ENCODE peak calls at places on chromosome 10, in four cellular contexts. B is adrenal gland, S is hepatocyte, E is BJ. W is an unnamed sample.
A peak's percentile ranks its signal among the peaks of the same experiment; 100 is the strongest.

GRCh38 chr10:3748484-3748883 is 36.5 kb downstream of the KLF6 start:
- DNase-seq in B (no peak), S (no peak), E (no peak), W (no peak)

GRCh38 chr10:13759167-13759566 is 172.4 kb downstream of the PRPF18 start:
- DNase-seq in S (no peak), B (no peak), E (no peak), W (no peak)

GRCh38 chr10:100828744-100829102 is 83.3 kb downstream of the PAX2 start:
- DNase-seq in S (peak; percentile 49), B (peak; percentile 4), E (no peak), W (no peak)

GRCh38 chr10:70300461-70300860 is 16.7 kb upstream of the NPFFR1 start:
- DNase-seq in E (no peak), B (no peak), S (no peak), W (no peak)

GRCh38 chr10:87865201-87866025 is 2.0 kb downstream of the PTEN start:
- DNase-seq in B (no peak), S (no peak), E (no peak), W (no peak)

GRCh38 chr10:8069627-8070026 is 15.1 kb downstream of the GATA3 start:
- DNase-seq in E (no peak), B (no peak), S (no peak), W (no peak)

GRCh38 chr10:97096327-97097153 is 89.2 kb downstream of the SLIT1 start:
- DNase-seq in S (no peak), B (no peak), E (no peak), W (no peak)

GRCh38 chr10:80356563-80356999 is at the start of the genes DYDC1 and DYDC2:
- DNase-seq in B (peak; percentile 33), E (no peak), S (peak; percentile 81), W (peak; percentile 56)

GRCh38 chr10:90997670-90998069 is 76.8 kb upstream of the ANKRD1 start:
- DNase-seq in E (no peak), B (no peak), S (no peak), W (no peak)

GRCh38 chr10:112246-112645 is 23.0 kb upstream of the ZMYND11 start:
- DNase-seq in E (no peak), S (peak; percentile 33), B (no peak), W (peak; percentile 90)

GRCh38 chr10:86206216-86206615 is 160.4 kb downstream of the GRID1 start:
- DNase-seq in S (no peak), B (no peak), E (no peak), W (no peak)

GRCh38 chr10:88386878-88387773 is 196.0 kb downstream of the RNLS start:
- DNase-seq in E (no peak), S (peak; percentile 78), B (peak; percentile 76), W (peak; percentile 57)

GRCh38 chr10:97049670-97050069 is 136.1 kb downstream of the SLIT1 start:
- DNase-seq in B (no peak), S (no peak), E (no peak), W (no peak)

GRCh38 chr10:119466655-119467054 is 75.9 kb downstream of the RGS10 start:
- DNase-seq in S (no peak), E (no peak), B (no peak), W (peak; percentile 67)

GRCh38 chr10:126979311-126979710 is 74.1 kb downstream of the DOCK1 start:
- DNase-seq in E (no peak), S (no peak), B (no peak), W (no peak)

GRCh38 chr10:61487506-61487905 is 34.3 kb upstream of the TMEM26 start:
- DNase-seq in E (peak; percentile 66), S (no peak), B (no peak), W (peak; percentile 11)

GRCh38 chr10:96360766-96361165 is 2.0 kb upstream of the OPALIN start:
- DNase-seq in S (no peak), B (no peak), E (no peak), W (no peak)

GRCh38 chr10:114313866-114314265 is 74.8 kb downstream of the VWA2 start:
- DNase-seq in S (no peak), E (no peak), B (no peak), W (no peak)

GRCh38 chr10:55063817-55064216 is 262.8 kb upstream of the PCDH15 start:
- DNase-seq in B (no peak), S (no peak), E (no peak), W (no peak)

GRCh38 chr10:68202965-68203358 is 29.0 kb downstream of the ATOH7 start:
- DNase-seq in E (no peak), S (no peak), B (peak; percentile 37), W (peak; percentile 45)

GRCh38 chr10:107163904-107164861 is at the start of gene SORCS1:
- DNase-seq in B (no peak), S (peak; percentile 77), E (no peak), W (peak; percentile 21)

DNA sequence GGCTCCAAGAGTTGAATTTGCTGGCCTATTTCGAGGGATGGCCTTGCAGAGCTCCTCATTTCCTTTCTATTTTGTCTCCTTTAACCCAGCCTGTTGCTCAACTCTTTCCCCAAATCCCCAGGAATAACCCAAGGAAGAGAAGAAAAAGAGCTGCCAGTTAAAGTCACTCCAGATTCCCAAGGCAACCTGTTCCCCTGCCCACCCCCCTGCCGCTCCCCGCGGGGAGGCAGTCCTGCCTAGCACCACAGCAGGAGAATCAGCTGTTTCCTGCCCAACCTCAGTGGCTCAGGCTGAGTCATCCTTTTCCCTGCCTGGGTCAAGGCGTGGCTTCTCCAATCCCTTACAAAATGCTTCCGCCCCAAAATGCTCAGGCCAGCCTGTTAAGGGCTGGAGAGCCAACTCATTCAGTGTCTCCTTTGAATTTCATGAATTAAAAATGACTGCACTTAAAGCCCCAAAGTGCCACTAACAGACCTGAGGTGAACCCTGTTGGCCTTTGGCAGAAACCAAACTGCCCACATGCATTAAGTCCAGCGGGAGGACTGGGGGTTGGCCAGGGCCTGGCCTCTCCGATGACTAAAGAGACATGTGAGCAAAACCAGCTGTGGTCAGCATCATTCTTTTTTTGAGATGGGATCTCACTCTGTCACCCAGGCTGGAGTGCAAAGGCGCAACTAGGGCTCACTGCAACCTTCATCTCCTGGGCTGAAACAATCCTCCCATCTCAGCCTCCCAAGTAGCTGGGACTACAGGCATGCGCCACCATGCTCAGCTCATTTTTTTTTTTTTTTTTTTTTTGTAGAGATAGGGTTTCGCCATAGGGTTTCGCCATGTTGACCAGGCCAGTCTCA is 83.2 kb upstream of the KIF5B start:
- DNase-seq in E (peak; percentile 85), B (peak; percentile 95), S (peak; percentile 79), W (peak; percentile 97)
- TF ChIP-seq CTCF in E (peak; percentile 29), B (no peak), S (no peak), W (peak; percentile 42)

GRCh38 chr10:48655426-48656240 is 29.0 kb upstream of the WDFY4 start:
- DNase-seq in B (peak; percentile 92), S (peak; percentile 26), E (no peak), W (peak; percentile 45)

GRCh38 chr10:48658243-48658888 is 26.3 kb upstream of the WDFY4 start:
- DNase-seq in B (peak; percentile 86), E (no peak), S (peak; percentile 86), W (peak; percentile 69)

GRCh38 chr10:48656241-48656921 is 28.3 kb upstream of the WDFY4 start:
- DNase-seq in S (peak; percentile 96), B (peak; percentile 95), E (peak; percentile 36), W (peak; percentile 91)

GRCh38 chr10:48658889-48659269 is 25.8 kb upstream of the WDFY4 start:
- DNase-seq in E (no peak), B (no peak), S (no peak), W (no peak)

DNA sequence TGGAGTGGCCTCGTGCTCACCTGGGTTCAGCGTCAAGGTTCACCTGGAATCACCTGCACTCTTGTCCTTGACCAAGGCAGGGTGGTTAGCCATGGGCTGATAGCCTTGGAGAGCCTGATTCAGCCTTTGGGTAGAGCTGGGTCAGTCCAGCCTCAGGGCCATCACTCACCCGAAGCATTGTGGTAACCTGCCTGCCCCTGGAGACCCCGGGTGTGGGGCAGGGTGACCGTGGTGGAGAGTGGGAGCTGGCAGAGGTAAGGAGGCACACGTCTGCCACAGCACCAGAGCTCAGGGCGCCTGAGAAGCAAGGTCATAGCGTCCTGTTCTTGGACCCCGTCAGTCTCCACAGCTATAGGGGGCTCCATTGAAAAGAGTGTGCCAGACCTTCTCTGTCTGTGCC is 27.7 kb upstream of the WDFY4 start:
- DNase-seq in E (no peak), B (no peak), S (no peak), W (no peak)
- H3K4me3 ChIP-seq in E (peak overlapping the region; percentile 41), B (peak overlapping the region; percentile 56), S (no peak overlapping the region), W (no peak overlapping the region)

GRCh38 chr10:1241322-1241890 is 185.2 kb downstream of the WDR37 start:
- DNase-seq in E (no peak), S (no peak), B (no peak), W (no peak)

GRCh38 chr10:1243486-1244182 is 187.4 kb downstream of the WDR37 start:
- DNase-seq in S (no peak), E (no peak), B (peak; percentile 38), W (no peak)

GRCh38 chr10:1242975-1243374 is 186.8 kb downstream of the WDR37 start:
- DNase-seq in S (no peak), B (no peak), E (no peak), W (no peak)

GRCh38 chr10:1241973-1242935 is 186.1 kb downstream of the WDR37 start:
- DNase-seq in E (no peak), B (no peak), S (no peak), W (no peak)

GRCh38 chr10:1240341-1240775 is 184.2 kb downstream of the WDR37 start:
- DNase-seq in S (no peak), B (peak; percentile 24), E (no peak), W (no peak)
- TF ChIP-seq CTCF in S (no peak), B (no peak), E (no peak), W (no peak)

GRCh38 chr10:38094158-38094922 is at the start of gene ZNF37A:
- DNase-seq in S (peak; percentile 89), B (peak; percentile 97), E (peak; percentile 70), W (peak; percentile 99)

GRCh38 chr10:38094923-38095574 is 912 bp downstream of the ZNF37A start:
- DNase-seq in E (no peak), S (no peak), B (no peak), W (no peak)

DNA sequence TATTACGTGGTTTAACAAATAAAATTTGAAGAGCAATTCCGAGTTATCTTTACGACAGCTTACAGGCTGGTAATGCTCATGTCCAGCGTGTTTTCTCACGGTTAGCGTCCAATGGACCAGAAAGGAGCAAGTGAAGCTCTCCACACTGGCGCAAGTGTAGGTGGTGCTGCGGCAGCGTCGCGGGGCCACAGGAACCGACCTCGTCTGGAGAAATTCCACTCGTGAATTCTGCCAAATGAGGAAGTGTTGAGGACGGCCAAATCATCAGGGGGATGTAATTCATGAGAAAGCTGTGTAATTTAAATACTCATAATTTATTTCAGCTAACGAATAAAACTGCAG is 350 bp upstream of the ZNF37A start:
- DNase-seq in S (no peak), B (no peak), E (no peak), W (peak; percentile 6)
- H3K4me3 ChIP-seq in S (no peak overlapping the region), B (peak overlapping the region; percentile 88), E (peak overlapping the region; percentile 78), W (peak overlapping the region; percentile 92)

DNA sequence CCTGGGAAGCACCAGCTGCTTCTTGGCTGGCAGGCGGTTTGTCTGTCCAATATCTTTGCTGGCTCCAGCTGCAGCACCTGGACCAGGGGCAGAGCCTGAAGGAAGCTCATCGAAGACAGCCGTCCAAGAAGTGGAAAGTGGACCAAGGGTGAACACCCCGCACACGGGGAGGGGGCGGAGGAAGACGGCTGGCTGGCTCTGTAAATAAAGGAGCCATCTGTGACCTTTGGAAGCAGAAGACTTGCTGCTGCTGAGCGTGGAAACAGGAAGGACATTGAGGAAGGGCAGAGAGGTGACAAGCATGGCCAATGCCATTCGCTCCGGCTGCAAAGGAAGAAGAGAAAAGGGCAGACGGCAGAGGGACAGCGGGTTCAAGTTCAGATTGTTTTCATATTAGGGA is 34.2 kb upstream of the ECHDC3 start:
- DNase-seq in S (no peak), E (no peak), B (no peak), W (no peak)
- TF ChIP-seq CTCF in S (no peak), E (no peak), B (no peak), W (no peak)

GRCh38 chr10:129965418-129965793 is 1.3 kb upstream of the EBF3 start:
- DNase-seq in E (no peak), S (no peak), B (no peak), W (no peak)
- H3K4me3 ChIP-seq in E (no peak overlapping the region), S (no peak overlapping the region), B (no peak overlapping the region), W (no peak overlapping the region)